ENCODE peak calls at places on chromosomes 5 and 9, in six cellular contexts. S, H, P, L, V and T are unnamed samples.

GRCh38 chr9:96464426-96464825 is 14.5 kb downstream of the HABP4 start:
- DNase-seq in V (no peak), H (no peak), S (no peak), P (no peak), L (no peak), T (no peak)

GRCh38 chr5:102453716-102454115 is 45.1 kb downstream of the SLCO6A1 start:
- DNase-seq in H (peak; percentile 0), P (no peak), S (no peak), L (no peak), V (no peak), T (no peak)

GRCh38 chr9:120441446-120442279 is 138.3 kb downstream of the CDK5RAP2 start:
- DNase-seq in S (no peak), P (no peak), L (no peak), H (peak; percentile 90), V (no peak), T (no peak)

GRCh38 chr9:86695904-86696424 is 251.3 kb downstream of the GAS1 start:
- DNase-seq in V (no peak), P (no peak), S (no peak), L (no peak), H (peak; percentile 51), T (no peak)

GRCh38 chr9:68668127-68668526 is 36.9 kb upstream of the PIP5K1B start:
- DNase-seq in H (no peak), V (no peak), L (no peak), P (no peak), S (no peak), T (no peak)

GRCh38 chr5:180071418-180072255 is at the start of gene RNF130:
- DNase-seq in H (peak; percentile 97), P (peak; percentile 92), L (peak; percentile 95), V (peak; percentile 96), S (peak; percentile 90), T (peak; percentile 91)

GRCh38 chr5:9170026-9170425 is 375.8 kb downstream of the SEMA5A start:
- DNase-seq in V (no peak), S (no peak), H (no peak), L (no peak), P (no peak), T (no peak)

GRCh38 chr9:129640086-129640870 is 1.7 kb downstream of the ASB6 start:
- DNase-seq in V (no peak), P (no peak), L (peak; percentile 59), H (peak; percentile 46), S (no peak), T (no peak)

GRCh38 chr9:72476100-72476499 is 45.3 kb upstream of the TMC1 start:
- DNase-seq in H (no peak), V (no peak), P (no peak), S (no peak), L (peak; percentile 36), T (no peak)

GRCh38 chr9:132534832-132535231 is 47.6 kb upstream of the BARHL1 start:
- DNase-seq in P (no peak), L (no peak), S (no peak), V (no peak), H (no peak), T (no peak)

GRCh38 chr9:123138156-123138555 is 104.7 kb downstream of the GPR21 start:
- DNase-seq in V (no peak), S (no peak), P (no peak), L (no peak), H (no peak), T (no peak)

GRCh38 chr5:168177831-168178450 is 113.5 kb upstream of the WWC1 start:
- DNase-seq in P (no peak), S (no peak), V (peak; percentile 53), L (no peak), H (no peak), T (no peak)

GRCh38 chr5:71891856-71892255 is 172.8 kb downstream of the CARTPT start:
- DNase-seq in V (peak; percentile 44), P (peak; percentile 17), L (no peak), S (no peak), H (peak; percentile 67), T (no peak)

GRCh38 chr9:19940808-19941207 is 152.0 kb upstream of the SLC24A2 start:
- DNase-seq in S (no peak), L (no peak), H (no peak), V (no peak), P (no peak), T (no peak)

GRCh38 chr5:55102345-55102744 is at the start of gene GZMA:
- DNase-seq in H (peak; percentile 2), P (no peak), L (no peak), V (no peak), S (no peak), T (no peak)

GRCh38 chr5:172276214-172276613 is 7.3 kb downstream of the UBTD2 start:
- DNase-seq in S (no peak), H (peak; percentile 25), P (no peak), L (no peak), V (no peak), T (no peak)

GRCh38 chr9:121564861-121565260 is 65.2 kb upstream of the GGTA1 start:
- DNase-seq in V (no peak), L (peak; percentile 36), H (no peak), S (no peak), P (no peak), T (no peak)

GRCh38 chr5:17355585-17356346 is 138.3 kb downstream of the BASP1 start:
- DNase-seq in P (no peak), V (no peak), S (no peak), H (no peak), L (no peak), T (no peak)

GRCh38 chr5:77431286-77431685 is 60.8 kb downstream of the WDR41 start:
- DNase-seq in H (no peak), L (no peak), S (no peak), P (no peak), V (no peak), T (no peak)

GRCh38 chr5:111755264-111755941 is 1.6 kb downstream of the NREP start:
- DNase-seq in V (no peak), S (no peak), L (no peak), H (no peak), P (no peak), T (no peak)

GRCh38 chr5:111756701-111757581 is at the start of gene NREP:
- DNase-seq in L (peak; percentile 91), H (peak; percentile 97), S (peak; percentile 50), P (peak; percentile 85), V (peak; percentile 91), T (peak; percentile 88)

GRCh38 chr5:111757582-111758283 is 739 bp upstream of the NREP start:
- DNase-seq in L (peak; percentile 91), P (peak; percentile 67), S (peak; percentile 68), H (peak; percentile 98), V (peak; percentile 97), T (peak; percentile 94)

GRCh38 chr5:111755942-111756353 is 1.0 kb downstream of the NREP start:
- DNase-seq in V (no peak), P (no peak), H (peak; percentile 67), S (no peak), L (no peak), T (no peak)

GRCh38 chr5:111758284-111758628 is 1.3 kb upstream of the NREP start:
- DNase-seq in L (no peak), S (no peak), V (no peak), P (no peak), H (no peak), T (no peak)
- H3K27ac ChIP-seq in L (peak overlapping the region; percentile 87), S (peak overlapping the region; percentile 90), V (peak overlapping the region; percentile 94), P (peak overlapping the region; percentile 99), H (peak overlapping the region; percentile 97), T (peak overlapping the region; percentile 93)

DNA sequence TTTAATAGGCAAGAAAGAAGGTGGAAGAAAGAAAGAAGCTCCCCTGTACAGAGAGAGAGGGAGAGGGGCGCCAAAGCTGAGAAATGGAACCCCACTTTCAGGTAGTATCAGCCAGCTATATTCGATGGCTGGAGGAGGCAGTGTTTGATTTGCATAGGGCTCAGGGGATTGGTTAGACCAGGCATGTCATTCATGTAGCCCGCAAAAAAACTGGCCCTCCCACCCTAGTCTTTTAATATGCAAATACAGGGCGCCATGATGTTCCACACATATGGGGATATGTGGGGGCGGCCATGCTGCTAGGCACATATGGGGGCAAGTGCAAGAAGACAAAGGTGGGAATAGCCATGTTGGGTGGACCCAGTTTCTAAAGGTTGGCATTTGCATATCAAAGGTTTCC is 174.5 kb upstream of the ADRA1B start:
- DNase-seq in H (no peak), S (no peak), V (no peak), P (no peak), L (no peak), T (no peak)
- H3K4me3 ChIP-seq in H (no peak overlapping the region), S (no peak overlapping the region), V (no peak overlapping the region), P (no peak overlapping the region), L (no peak overlapping the region), T (no peak overlapping the region)

GRCh38 chr9:108271236-108271635 is 584.5 kb downstream of the ACTL7B start:
- DNase-seq in P (no peak), H (no peak), V (no peak), L (no peak), S (no peak), T (no peak)

GRCh38 chr9:108270041-108270440 is 585.7 kb downstream of the ACTL7B start:
- DNase-seq in H (no peak), V (no peak), L (no peak), P (no peak), S (no peak), T (no peak)

GRCh38 chr9:108273988-108274387 is 581.8 kb downstream of the ACTL7B start:
- DNase-seq in H (no peak), P (no peak), L (no peak), S (no peak), V (no peak), T (no peak)

GRCh38 chr9:108272350-108272899 is 583.4 kb downstream of the ACTL7B start:
- DNase-seq in P (no peak), H (peak; percentile 75), S (peak; percentile 16), L (peak; percentile 62), V (peak; percentile 46), T (peak; percentile 22)

DNA sequence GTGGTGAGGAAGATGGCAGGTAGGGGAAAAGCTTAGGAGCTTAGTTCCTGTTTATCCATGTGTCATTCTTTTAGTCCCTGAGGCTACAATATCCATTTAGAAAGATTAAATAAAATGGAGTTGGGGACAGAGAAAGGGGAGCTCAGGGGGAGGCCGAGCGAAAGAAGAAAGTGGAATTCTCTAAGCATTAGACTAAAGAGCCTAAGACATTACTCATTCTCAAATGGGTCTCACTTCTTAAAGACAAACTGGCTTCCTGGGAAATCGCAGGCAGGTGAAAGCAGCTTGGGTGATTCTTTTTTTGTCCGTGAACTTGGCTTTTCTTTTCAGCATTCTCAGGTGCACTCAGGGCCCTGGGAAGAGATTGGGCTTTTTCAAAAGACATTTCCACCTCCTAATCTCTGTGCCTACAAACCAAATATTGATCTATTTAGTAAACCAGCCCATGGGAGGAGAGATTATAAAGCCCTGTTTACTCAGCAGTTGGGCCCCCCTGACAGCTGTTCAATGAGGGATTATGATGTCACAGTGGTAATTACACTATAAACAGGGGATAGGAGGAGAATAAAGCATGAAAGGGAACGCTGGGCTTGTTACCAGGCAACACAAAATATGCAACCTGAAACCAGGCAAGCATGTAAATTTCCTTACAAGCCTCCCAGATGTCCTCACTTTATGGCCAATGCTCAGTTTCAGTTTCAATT is 584.0 kb downstream of the ACTL7B start:
- DNase-seq in P (peak; percentile 30), V (no peak), H (peak; percentile 72), S (no peak), L (peak; percentile 57), T (no peak)
- H3K27ac ChIP-seq in P (no peak overlapping the region), V (no peak overlapping the region), H (no peak overlapping the region), S (peak overlapping the region; percentile 48), L (peak overlapping the region; percentile 80), T (peak overlapping the region; percentile 65)

DNA sequence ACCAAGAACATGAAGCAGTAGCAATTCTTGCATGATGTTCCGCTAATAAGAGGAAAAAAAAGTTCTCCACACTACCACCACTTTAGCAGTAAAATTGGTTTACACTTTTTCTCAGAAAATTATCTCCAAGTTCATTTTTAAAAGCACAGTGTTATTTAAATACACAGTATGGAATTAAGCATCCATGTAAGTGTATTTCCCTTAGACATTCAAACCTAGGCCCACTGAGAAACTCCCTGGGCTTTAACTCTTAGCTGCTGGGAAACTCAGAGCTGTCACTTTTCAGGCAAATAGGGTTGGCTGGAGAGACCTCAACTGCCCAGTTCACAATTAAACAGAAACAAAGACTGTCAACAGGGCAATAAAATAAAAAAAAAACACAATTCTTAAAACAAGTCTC is 2.7 kb downstream of the GNAQ start:
- DNase-seq in P (no peak), S (no peak), V (no peak), L (no peak), H (no peak), T (no peak)
- H3K4me3 ChIP-seq in P (no peak overlapping the region), S (no peak overlapping the region), V (peak overlapping the region; percentile 70), L (peak overlapping the region; percentile 82), H (peak overlapping the region; percentile 83), T (peak overlapping the region; percentile 82)